ENCODE peak calls at places on chromosomes 1 and 21, in four cellular contexts. One of them, this sample, is unnamed.

GRCh38 chr1:227779651-227780050 is 35.8 kb upstream of the PRSS38 start:
- DNase-seq in fibroblast of lung: no peak
- DNase-seq in esophagus squamous epithelium: no peak
- DNase-seq in endothelial cell of umbilical vein: no peak
- DNase-seq in this sample: no peak

GRCh38 chr1:91874167-91874566 is 11.8 kb downstream of the TGFBR3 start:
- DNase-seq in fibroblast of lung: no peak
- DNase-seq in esophagus squamous epithelium: no peak
- DNase-seq in endothelial cell of umbilical vein: no peak
- DNase-seq in this sample: no peak

GRCh38 chr1:52920791-52921291 is 699 bp downstream of the ECHDC2 start:
- DNase-seq in fibroblast of lung: peak; percentile 19
- DNase-seq in esophagus squamous epithelium: no peak
- DNase-seq in endothelial cell of umbilical vein: peak; percentile 3
- DNase-seq in this sample: no peak

GRCh38 chr1:196933531-196934189 is 9.9 kb upstream of the CFHR2 start:
- DNase-seq in fibroblast of lung: no peak
- DNase-seq in esophagus squamous epithelium: no peak
- DNase-seq in endothelial cell of umbilical vein: no peak
- DNase-seq in this sample: no peak

GRCh38 chr21:26800001-26800400 is 45.2 kb downstream of the ADAMTS1 start:
- DNase-seq in fibroblast of lung: no peak
- DNase-seq in esophagus squamous epithelium: no peak
- DNase-seq in endothelial cell of umbilical vein: no peak
- DNase-seq in this sample: no peak

GRCh38 chr1:154851392-154852177 is 18.5 kb downstream of the KCNN3 start:
- DNase-seq in fibroblast of lung: no peak
- DNase-seq in esophagus squamous epithelium: no peak
- DNase-seq in endothelial cell of umbilical vein: no peak
- DNase-seq in this sample: no peak

GRCh38 chr1:87130437-87130836 is 198.2 kb upstream of the LMO4 start:
- DNase-seq in fibroblast of lung: no peak
- DNase-seq in esophagus squamous epithelium: no peak
- DNase-seq in endothelial cell of umbilical vein: no peak
- DNase-seq in this sample: no peak

GRCh38 chr1:38834221-38834782 is 25.3 kb downstream of the RRAGC start:
- DNase-seq in fibroblast of lung: no peak
- DNase-seq in esophagus squamous epithelium: no peak
- DNase-seq in endothelial cell of umbilical vein: no peak
- DNase-seq in this sample: no peak

GRCh38 chr1:2644591-2645101 is 11.8 kb upstream of the MMEL1 start:
- DNase-seq in fibroblast of lung: no peak
- DNase-seq in esophagus squamous epithelium: no peak
- DNase-seq in endothelial cell of umbilical vein: no peak
- DNase-seq in this sample: no peak

GRCh38 chr1:228281631-228282328 is 73.9 kb downstream of the OBSCN start:
- DNase-seq in fibroblast of lung: no peak
- DNase-seq in esophagus squamous epithelium: no peak
- DNase-seq in endothelial cell of umbilical vein: no peak
- DNase-seq in this sample: no peak

GRCh38 chr1:81559662-81560350 is 240.9 kb upstream of the ADGRL2 start:
- DNase-seq in fibroblast of lung: no peak
- DNase-seq in esophagus squamous epithelium: no peak
- DNase-seq in endothelial cell of umbilical vein: peak; percentile 13
- DNase-seq in this sample: no peak

GRCh38 chr1:110048923-110049601 is 14.6 kb downstream of the STRIP1 start:
- DNase-seq in fibroblast of lung: no peak
- DNase-seq in esophagus squamous epithelium: no peak
- DNase-seq in endothelial cell of umbilical vein: no peak
- DNase-seq in this sample: no peak

GRCh38 chr21:38159355-38159754 is 97.4 kb upstream of the KCNJ15 start:
- DNase-seq in fibroblast of lung: peak; percentile 83
- DNase-seq in esophagus squamous epithelium: peak; percentile 2
- DNase-seq in endothelial cell of umbilical vein: peak; percentile 81
- DNase-seq in this sample: peak; percentile 25

GRCh38 chr1:100866901-100867206 is 27.8 kb downstream of the EXTL2 start:
- DNase-seq in fibroblast of lung: no peak
- DNase-seq in esophagus squamous epithelium: no peak
- DNase-seq in endothelial cell of umbilical vein: no peak
- DNase-seq in this sample: no peak

GRCh38 chr1:39943471-39944290 is 11.3 kb upstream of the MFSD2A start:
- DNase-seq in fibroblast of lung: no peak
- DNase-seq in esophagus squamous epithelium: no peak
- DNase-seq in endothelial cell of umbilical vein: no peak
- DNase-seq in this sample: no peak

GRCh38 chr1:244322791-244323521 is 128.8 kb downstream of the ADSS2 start:
- DNase-seq in fibroblast of lung: peak; percentile 96
- DNase-seq in esophagus squamous epithelium: no peak
- DNase-seq in endothelial cell of umbilical vein: peak; percentile 99
- DNase-seq in this sample: peak; percentile 96

GRCh38 chr1:168341576-168341975 is 60.9 kb downstream of the TBX19 start:
- DNase-seq in fibroblast of lung: peak; percentile 68
- DNase-seq in esophagus squamous epithelium: no peak
- DNase-seq in endothelial cell of umbilical vein: no peak
- DNase-seq in this sample: no peak

GRCh38 chr1:89736937-89737733 is 83.7 kb upstream of the LRRC8D start:
- DNase-seq in fibroblast of lung: peak; percentile 28
- DNase-seq in esophagus squamous epithelium: no peak
- DNase-seq in endothelial cell of umbilical vein: no peak
- DNase-seq in this sample: no peak

GRCh38 chr1:198553017-198553416 is 12.5 kb upstream of the ATP6V1G3 start:
- DNase-seq in fibroblast of lung: no peak
- DNase-seq in esophagus squamous epithelium: no peak
- DNase-seq in endothelial cell of umbilical vein: no peak
- DNase-seq in this sample: no peak

GRCh38 chr1:165629848-165630628 is 996 bp upstream of the MGST3 start:
- DNase-seq in fibroblast of lung: no peak
- DNase-seq in esophagus squamous epithelium: no peak
- DNase-seq in endothelial cell of umbilical vein: no peak
- DNase-seq in this sample: no peak

GRCh38 chr21:42319851-42320602 is 4.8 kb upstream of the TFF3 start:
- DNase-seq in fibroblast of lung: no peak
- DNase-seq in esophagus squamous epithelium: no peak
- DNase-seq in endothelial cell of umbilical vein: no peak
- DNase-seq in this sample: no peak

GRCh38 chr1:44318097-44319088 is 36.7 kb downstream of the ERI3 start:
- DNase-seq in fibroblast of lung: peak; percentile 12
- DNase-seq in esophagus squamous epithelium: no peak
- DNase-seq in endothelial cell of umbilical vein: peak; percentile 33
- DNase-seq in this sample: no peak
- TF ChIP-seq CTCF in fibroblast of lung: peak; percentile 73
- TF ChIP-seq CTCF in esophagus squamous epithelium: peak; percentile 82
- TF ChIP-seq CTCF in endothelial cell of umbilical vein: peak; percentile 76
- TF ChIP-seq CTCF in this sample: peak; percentile 85

GRCh38 chr1:76038306-76039004 is 36.1 kb upstream of the ST6GALNAC3 start:
- DNase-seq in fibroblast of lung: peak; percentile 76
- DNase-seq in esophagus squamous epithelium: no peak
- DNase-seq in endothelial cell of umbilical vein: no peak
- DNase-seq in this sample: peak; percentile 77

GRCh38 chr1:76033800-76034475 is 40.6 kb upstream of the ST6GALNAC3 start:
- DNase-seq in fibroblast of lung: no peak
- DNase-seq in esophagus squamous epithelium: no peak
- DNase-seq in endothelial cell of umbilical vein: no peak
- DNase-seq in this sample: no peak

GRCh38 chr1:76031496-76031895 is 43.0 kb upstream of the ST6GALNAC3 start:
- DNase-seq in fibroblast of lung: no peak
- DNase-seq in esophagus squamous epithelium: no peak
- DNase-seq in endothelial cell of umbilical vein: no peak
- DNase-seq in this sample: no peak

GRCh38 chr1:76037314-76037713 is 37.2 kb upstream of the ST6GALNAC3 start:
- DNase-seq in fibroblast of lung: no peak
- DNase-seq in esophagus squamous epithelium: no peak
- DNase-seq in endothelial cell of umbilical vein: no peak
- DNase-seq in this sample: no peak

GRCh38 chr1:76035053-76035452 is 39.5 kb upstream of the ST6GALNAC3 start:
- DNase-seq in fibroblast of lung: no peak
- DNase-seq in esophagus squamous epithelium: no peak
- DNase-seq in endothelial cell of umbilical vein: peak; percentile 26
- DNase-seq in this sample: no peak
- TF ChIP-seq CTCF in fibroblast of lung: peak; percentile 51
- TF ChIP-seq CTCF in esophagus squamous epithelium: no peak
- TF ChIP-seq CTCF in endothelial cell of umbilical vein: peak; percentile 25
- TF ChIP-seq CTCF in this sample: peak; percentile 68

GRCh38 chr1:15940110-15941043 is 35.5 kb downstream of the ZBTB17 start:
- DNase-seq in fibroblast of lung: no peak
- DNase-seq in esophagus squamous epithelium: no peak
- DNase-seq in endothelial cell of umbilical vein: no peak
- DNase-seq in this sample: no peak
- TF ChIP-seq CTCF in fibroblast of lung: no peak
- TF ChIP-seq CTCF in esophagus squamous epithelium: no peak
- TF ChIP-seq CTCF in endothelial cell of umbilical vein: no peak
- TF ChIP-seq CTCF in this sample: no peak

GRCh38 chr1:21669287-21670058 is at the start of gene RAP1GAP:
- DNase-seq in fibroblast of lung: no peak
- DNase-seq in esophagus squamous epithelium: no peak
- DNase-seq in endothelial cell of umbilical vein: peak; percentile 29
- DNase-seq in this sample: no peak
- TF ChIP-seq CTCF in fibroblast of lung: no peak
- TF ChIP-seq CTCF in esophagus squamous epithelium: no peak
- TF ChIP-seq CTCF in endothelial cell of umbilical vein: peak; percentile 14
- TF ChIP-seq CTCF in this sample: peak; percentile 3

GRCh38 chr21:34511154-34511553 is 856 bp downstream of the KCNE1 start:
- DNase-seq in fibroblast of lung: no peak
- DNase-seq in esophagus squamous epithelium: no peak
- DNase-seq in endothelial cell of umbilical vein: no peak
- DNase-seq in this sample: peak; percentile 46

GRCh38 chr21:34511787-34512451 is at the start of gene KCNE1:
- DNase-seq in fibroblast of lung: no peak
- DNase-seq in esophagus squamous epithelium: no peak
- DNase-seq in endothelial cell of umbilical vein: no peak
- DNase-seq in this sample: no peak

GRCh38 chr21:34509151-34509550 is 2.9 kb downstream of the KCNE1 start:
- DNase-seq in fibroblast of lung: no peak
- DNase-seq in esophagus squamous epithelium: no peak
- DNase-seq in endothelial cell of umbilical vein: no peak
- DNase-seq in this sample: no peak

GRCh38 chr21:34513109-34513675 is 1.2 kb upstream of the KCNE1 start:
- DNase-seq in fibroblast of lung: no peak
- DNase-seq in esophagus squamous epithelium: no peak
- DNase-seq in endothelial cell of umbilical vein: no peak
- DNase-seq in this sample: peak; percentile 44

DNA sequence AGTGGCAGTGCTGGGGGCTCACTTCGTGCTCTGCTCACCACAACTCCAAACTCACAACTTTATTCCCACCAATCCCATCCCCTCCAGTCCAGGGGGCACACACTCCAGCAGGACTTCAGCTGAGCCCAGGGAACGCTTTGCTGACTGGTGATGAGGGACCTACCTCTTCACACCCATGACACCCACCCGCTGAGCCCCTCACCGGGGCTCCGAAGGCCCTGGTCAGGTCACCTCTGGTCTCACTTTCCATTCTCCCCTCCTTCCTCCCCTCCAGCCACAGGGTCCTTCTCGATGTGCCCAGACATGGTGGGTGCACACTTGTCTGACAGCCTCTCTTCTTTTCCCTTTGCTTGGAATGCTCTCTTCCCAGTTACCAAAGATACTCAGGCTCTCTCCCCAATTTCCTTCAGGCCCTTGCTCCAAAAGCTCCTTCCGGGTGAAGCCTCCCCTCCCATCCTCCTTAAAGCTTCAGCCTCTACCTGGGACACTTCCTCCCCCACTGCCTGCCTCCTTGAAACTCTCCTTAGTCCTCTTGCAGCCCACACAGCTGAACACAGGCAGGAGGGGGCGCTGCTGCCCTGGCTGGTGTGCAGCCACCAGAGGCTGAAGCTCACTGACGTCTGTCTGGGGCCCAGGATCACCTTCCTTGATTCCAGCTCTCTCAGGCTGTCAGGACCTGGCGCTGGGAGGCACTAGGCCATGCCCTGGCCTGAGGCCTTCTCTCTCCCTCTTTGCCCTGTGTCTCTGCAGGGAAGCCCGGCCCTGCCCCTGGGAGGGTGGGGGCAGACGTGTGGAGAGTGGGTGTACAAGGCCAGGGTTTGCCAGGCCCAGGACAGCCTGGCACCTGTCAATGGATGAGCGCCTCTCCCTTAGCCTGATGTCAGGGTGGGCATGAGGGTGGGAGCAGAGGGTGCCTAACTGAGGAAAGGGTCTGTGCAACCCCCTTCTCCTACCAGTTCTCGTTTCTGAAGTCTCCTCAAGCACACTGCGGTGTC is 1.6 kb downstream of the KCNE1 start:
- DNase-seq in fibroblast of lung: peak; percentile 45
- DNase-seq in esophagus squamous epithelium: no peak
- DNase-seq in endothelial cell of umbilical vein: peak; percentile 78
- DNase-seq in this sample: peak; percentile 50
- TF ChIP-seq CTCF in fibroblast of lung: peak; percentile 77
- TF ChIP-seq CTCF in esophagus squamous epithelium: peak; percentile 58
- TF ChIP-seq CTCF in endothelial cell of umbilical vein: peak; percentile 94
- TF ChIP-seq CTCF in this sample: peak; percentile 79

GRCh38 chr21:43926196-43926595 is 61.2 kb downstream of the AGPAT3 start:
- DNase-seq in fibroblast of lung: no peak
- DNase-seq in esophagus squamous epithelium: no peak
- DNase-seq in endothelial cell of umbilical vein: no peak
- DNase-seq in this sample: no peak
- TF ChIP-seq CTCF in fibroblast of lung: no peak
- TF ChIP-seq CTCF in esophagus squamous epithelium: no peak
- TF ChIP-seq CTCF in endothelial cell of umbilical vein: no peak
- TF ChIP-seq CTCF in this sample: no peak

GRCh38 chr1:115331531-115332331 is 6.3 kb downstream of the NGF start:
- DNase-seq in fibroblast of lung: peak; percentile 35
- DNase-seq in esophagus squamous epithelium: no peak
- DNase-seq in endothelial cell of umbilical vein: no peak
- DNase-seq in this sample: no peak

GRCh38 chr1:115327270-115327669 is 10.8 kb downstream of the NGF start:
- DNase-seq in fibroblast of lung: peak; percentile 43
- DNase-seq in esophagus squamous epithelium: no peak
- DNase-seq in endothelial cell of umbilical vein: no peak
- DNase-seq in this sample: no peak

GRCh38 chr1:115332813-115333608 is 5.0 kb downstream of the NGF start:
- DNase-seq in fibroblast of lung: peak; percentile 79
- DNase-seq in esophagus squamous epithelium: no peak
- DNase-seq in endothelial cell of umbilical vein: no peak
- DNase-seq in this sample: peak; percentile 76

GRCh38 chr1:115329965-115330364 is 8.1 kb downstream of the NGF start:
- DNase-seq in fibroblast of lung: peak; percentile 78
- DNase-seq in esophagus squamous epithelium: no peak
- DNase-seq in endothelial cell of umbilical vein: no peak
- DNase-seq in this sample: no peak

DNA sequence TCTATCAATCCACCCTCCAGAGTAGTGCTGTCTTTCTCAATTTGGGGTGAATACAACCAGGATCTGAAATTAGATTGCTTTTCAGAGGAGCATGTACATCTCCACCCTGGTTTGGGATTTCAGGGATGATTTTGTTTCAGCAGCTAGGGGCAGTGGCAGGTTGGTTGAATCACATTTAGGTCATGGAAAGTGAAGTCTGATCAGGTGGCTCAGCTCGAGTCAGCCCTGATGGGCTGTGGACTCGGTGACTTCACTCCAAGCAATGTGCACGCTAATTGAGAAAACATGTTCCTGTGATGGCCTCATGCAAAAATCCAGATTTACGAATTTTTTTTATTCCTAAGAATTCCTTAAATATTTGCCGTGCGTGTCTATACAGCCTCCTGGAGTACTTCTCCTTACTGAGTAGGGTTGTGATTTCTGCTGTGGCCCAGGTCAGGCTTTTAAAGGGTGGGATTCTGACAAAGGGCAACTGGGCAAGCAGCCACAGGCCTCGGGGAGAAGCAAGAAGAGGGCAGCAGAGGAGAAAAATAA is 7.5 kb downstream of the NGF start:
- DNase-seq in fibroblast of lung: peak; percentile 91
- DNase-seq in esophagus squamous epithelium: no peak
- DNase-seq in endothelial cell of umbilical vein: no peak
- DNase-seq in this sample: peak; percentile 71
- TF ChIP-seq CTCF in fibroblast of lung: peak; percentile 21
- TF ChIP-seq CTCF in esophagus squamous epithelium: no peak
- TF ChIP-seq CTCF in endothelial cell of umbilical vein: no peak
- TF ChIP-seq CTCF in this sample: peak; percentile 28

GRCh38 chr1:159775716-159776115 is 5.0 kb upstream of the DUSP23 start:
- DNase-seq in fibroblast of lung: no peak
- DNase-seq in esophagus squamous epithelium: no peak
- DNase-seq in endothelial cell of umbilical vein: peak; percentile 46
- DNase-seq in this sample: no peak
- TF ChIP-seq CTCF in fibroblast of lung: no peak
- TF ChIP-seq CTCF in esophagus squamous epithelium: no peak
- TF ChIP-seq CTCF in endothelial cell of umbilical vein: no peak
- TF ChIP-seq CTCF in this sample: no peak

This sample was measured in retinal pigment epithelial cell.